ENCODE peak calls at places on chromosomes 13 and 19, in ten cellular contexts. T, C, N, D, R, I, P, U, L and S are unnamed samples.

GRCh38 chr13:49246850-49247721 is 639 bp upstream of the CDADC1 start:
- DNase-seq in I (no peak), T (no peak), C (peak), N (no peak), U (no peak), R (no peak), P (no peak), L (no peak), D (no peak), S (no peak)

GRCh38 chr19:28377077-28377476 is 835.9 kb downstream of the UQCRFS1 start:
- DNase-seq in R (no peak), P (no peak), C (no peak), U (no peak), L (no peak), I (no peak), N (no peak), D (no peak), T (no peak), S (no peak)

GRCh38 chr19:34173145-34173956 is 1.0 kb downstream of the LSM14A start:
- DNase-seq in I (no peak), N (peak), C (no peak), L (no peak), P (no peak), D (peak), R (peak), U (no peak), T (no peak), S (peak)

GRCh38 chr19:2054763-2055162 is 3.7 kb upstream of the MKNK2 start:
- DNase-seq in L (no peak), I (no peak), U (no peak), R (no peak), T (no peak), P (no peak), D (no peak), C (no peak), N (no peak), S (no peak)

GRCh38 chr13:109790951-109791605 is 4.7 kb upstream of the IRS2 start:
- DNase-seq in R (peak), T (no peak), P (no peak), I (peak), D (no peak), U (peak), L (no peak), C (no peak), N (no peak), S (no peak)

GRCh38 chr19:51807111-51807701 is 12.2 kb downstream of the FPR3 start:
- DNase-seq in I (no peak), D (no peak), R (no peak), N (no peak), C (no peak), P (no peak), L (no peak), U (no peak), T (no peak), S (no peak)

GRCh38 chr19:38227272-38228004 is 3.4 kb upstream of the DPF1 start:
- DNase-seq in L (no peak), T (no peak), C (no peak), N (no peak), I (no peak), P (no peak), R (no peak), D (no peak), U (no peak), S (no peak)

GRCh38 chr19:58545286-58546068 is 1.6 kb downstream of the TRIM28 start:
- DNase-seq in R (no peak), L (no peak), T (no peak), U (no peak), P (no peak), C (no peak), D (no peak), N (no peak), I (no peak), S (no peak)

GRCh38 chr19:10766049-10766623 is 48.3 kb downstream of the DNM2 start:
- DNase-seq in D (no peak), L (no peak), N (no peak), C (no peak), T (no peak), U (no peak), I (no peak), R (no peak), P (no peak), S (no peak)

GRCh38 chr13:94344126-94344863 is 135.2 kb downstream of the DCT start:
- DNase-seq in U (no peak), R (no peak), N (no peak), I (no peak), D (no peak), C (no peak), L (no peak), T (no peak), P (no peak), S (no peak)

GRCh38 chr13:43232866-43233265 is 209.5 kb downstream of the DNAJC15 start:
- DNase-seq in C (no peak), T (peak), P (peak), L (no peak), U (no peak), R (peak), I (no peak), N (no peak), D (no peak), S (no peak)

GRCh38 chr19:2337329-2337707 is 8.8 kb downstream of the SPPL2B start:
- DNase-seq in T (no peak), L (no peak), P (no peak), C (no peak), U (no peak), N (peak), R (peak), I (peak), D (no peak), S (no peak)

GRCh38 chr19:3175761-3176714 is 2.5 kb upstream of the S1PR4 start:
- DNase-seq in U (peak), T (peak), D (no peak), P (peak), N (no peak), C (no peak), R (peak), I (no peak), L (peak), S (peak)

GRCh38 chr13:45827318-45827717 is 24.2 kb downstream of the SIAH3 start:
- DNase-seq in C (no peak), L (no peak), R (no peak), U (no peak), T (no peak), I (no peak), P (no peak), N (no peak), D (no peak), S (no peak)

GRCh38 chr19:45526143-45526542 is 18.9 kb downstream of the VASP start:
- DNase-seq in N (peak), P (peak), R (peak), T (no peak), C (no peak), U (peak), I (peak), D (no peak), L (peak), S (no peak)

GRCh38 chr13:25660996-25661395 is 289.2 kb downstream of the ATP8A2 start:
- DNase-seq in D (no peak), N (no peak), C (no peak), T (no peak), I (peak), U (no peak), R (no peak), L (no peak), P (no peak), S (no peak)

GRCh38 chr13:111645598-111646463 is 325.4 kb downstream of the TEX29 start:
- DNase-seq in R (no peak), N (no peak), L (peak), P (no peak), C (no peak), T (no peak), D (no peak), U (no peak), I (no peak), S (no peak)

GRCh38 chr19:48394331-48395169 is 1.1 kb downstream of the GRIN2D start:
- DNase-seq in R (no peak), P (no peak), C (no peak), T (no peak), N (no peak), D (no peak), U (no peak), I (no peak), L (no peak), S (no peak)

GRCh38 chr13:65966991-65967451 is 1263.1 kb downstream of the PCDH9 start:
- DNase-seq in C (no peak), N (no peak), U (no peak), R (peak), D (no peak), P (no peak), T (no peak), L (no peak), I (no peak), S (no peak)

GRCh38 chr13:67914535-67914934 is 684.4 kb upstream of the PCDH9 start:
- DNase-seq in P (no peak), L (no peak), U (no peak), D (no peak), R (no peak), I (no peak), N (no peak), T (no peak), C (no peak), S (no peak)

GRCh38 chr19:3276341-3276799 is 51.9 kb downstream of the CELF5 start:
- DNase-seq in R (no peak), N (no peak), U (no peak), T (no peak), L (no peak), P (no peak), C (no peak), D (peak), I (no peak), S (no peak)

GRCh38 chr19:2027361-2027760 is 11.8 kb upstream of the BTBD2 start:
- DNase-seq in P (peak), N (peak), R (peak), L (no peak), D (no peak), U (no peak), T (peak), C (no peak), I (no peak), S (no peak)

GRCh38 chr13:98945863-98946605 is 31.8 kb downstream of the DOCK9 start:
- DNase-seq in U (no peak), T (no peak), R (no peak), C (no peak), N (no peak), I (no peak), L (no peak), D (no peak), P (no peak), S (no peak)

GRCh38 chr13:39688278-39688677 is 32.8 kb downstream of the COG6 start:
- DNase-seq in U (no peak), T (no peak), I (no peak), L (no peak), C (no peak), R (no peak), D (no peak), P (no peak), N (no peak), S (no peak)

GRCh38 chr19:47280183-47280797 is 5.6 kb downstream of the INAFM1 start:
- DNase-seq in U (no peak), R (no peak), D (peak), T (no peak), L (no peak), N (no peak), I (no peak), C (no peak), P (no peak), S (no peak)

GRCh38 chr19:13834308-13834790 is 39.1 kb downstream of the ZSWIM4 start:
- DNase-seq in N (no peak), C (no peak), T (no peak), L (no peak), R (peak), D (no peak), U (no peak), P (no peak), I (no peak), S (no peak)

GRCh38 chr19:10305139-10305806 is 4.3 kb downstream of the ZGLP1 start:
- DNase-seq in N (peak), L (peak), R (no peak), T (no peak), I (no peak), D (no peak), P (no peak), C (no peak), U (no peak), S (no peak)

GRCh38 chr19:18203408-18203862 is 407 bp downstream of the RAB3A start:
- DNase-seq in T (no peak), I (peak), U (no peak), L (peak), D (peak), R (no peak), C (no peak), P (no peak), N (peak), S (no peak)

GRCh38 chr13:46628622-46629365 is 75.8 kb downstream of the LRCH1 start:
- DNase-seq in U (no peak), T (no peak), P (no peak), N (no peak), R (no peak), C (no peak), L (no peak), D (no peak), I (no peak), S (no peak)

GRCh38 chr13:75685239-75685697 is 49.1 kb downstream of the LMO7 start:
- DNase-seq in P (peak), C (no peak), R (peak), N (no peak), T (no peak), U (no peak), I (no peak), L (no peak), D (peak), S (no peak)

GRCh38 chr13:63287926-63288325 is 1872.3 kb upstream of the PCDH20 start:
- DNase-seq in U (no peak), P (no peak), N (no peak), I (no peak), D (no peak), R (no peak), L (no peak), C (no peak), T (no peak), S (no peak)

GRCh38 chr19:1421958-1422305 is 14.5 kb downstream of the DAZAP1 start:
- DNase-seq in L (no peak), P (no peak), C (no peak), I (no peak), T (no peak), U (no peak), N (no peak), R (no peak), D (no peak), S (no peak)

GRCh38 chr13:100596516-100596915 is 7.9 kb upstream of the GGACT start:
- DNase-seq in R (no peak), D (no peak), P (no peak), T (no peak), I (no peak), L (no peak), C (no peak), N (no peak), U (no peak), S (no peak)

GRCh38 chr19:2039959-2040646 is 10.9 kb downstream of the MKNK2 start:
- DNase-seq in T (no peak), U (no peak), P (no peak), C (no peak), I (no peak), D (no peak), L (no peak), N (no peak), R (no peak), S (no peak)

GRCh38 chr19:42269518-42270345 is 680 bp downstream of the CIC start:
- DNase-seq in I (no peak), U (no peak), C (no peak), R (no peak), N (peak), P (no peak), L (no peak), D (no peak), T (no peak), S (no peak)

GRCh38 chr19:46616631-46617322 is 8.1 kb downstream of the PTGIR start:
- DNase-seq in N (no peak), P (peak), T (no peak), C (no peak), U (peak), I (peak), D (peak), R (peak), L (peak), S (no peak)

GRCh38 chr19:37953576-37954303 is 46.7 kb downstream of the SIPA1L3 start:
- DNase-seq in N (no peak), R (peak), T (no peak), D (no peak), P (no peak), L (no peak), I (no peak), C (no peak), U (no peak), S (no peak)

GRCh38 chr13:112753868-112754267 is 64.0 kb downstream of the ATP11A start:
- DNase-seq in P (no peak), D (no peak), I (no peak), R (no peak), C (no peak), N (no peak), L (peak), U (no peak), T (no peak), S (no peak)